ENCODE peak calls at places on chromosomes 11 and 22, in four cellular contexts. One of them, this sample, is unnamed.

GRCh38 chr22:19834599-19834998 is 20.1 kb downstream of the GNB1L start:
- DNase-seq in endothelial cell of umbilical vein: no peak
- DNase-seq in sigmoid colon: no peak
- DNase-seq in left ventricle myocardium inferior: no peak
- DNase-seq in this sample: no peak

GRCh38 chr22:48152154-48152775 is 1389.8 kb downstream of the TBC1D22A start:
- DNase-seq in endothelial cell of umbilical vein: no peak
- DNase-seq in left ventricle myocardium inferior: no peak
- DNase-seq in sigmoid colon: no peak
- DNase-seq in this sample: no peak

GRCh38 chr11:45651156-45651555 is 14.3 kb downstream of the CHST1 start:
- DNase-seq in sigmoid colon: peak; percentile 50
- DNase-seq in left ventricle myocardium inferior: no peak
- DNase-seq in endothelial cell of umbilical vein: no peak
- DNase-seq in this sample: peak; percentile 11

GRCh38 chr22:39297490-39298193 is 21.8 kb downstream of the RPL3 start:
- DNase-seq in endothelial cell of umbilical vein: no peak
- DNase-seq in left ventricle myocardium inferior: no peak
- DNase-seq in sigmoid colon: no peak
- DNase-seq in this sample: no peak

GRCh38 chr11:6483015-6483414 is 1.7 kb downstream of the TIMM10B start:
- DNase-seq in sigmoid colon: no peak
- DNase-seq in left ventricle myocardium inferior: no peak
- DNase-seq in endothelial cell of umbilical vein: no peak
- DNase-seq in this sample: no peak

GRCh38 chr11:9982796-9983579 is 311.0 kb downstream of the SBF2 start:
- DNase-seq in sigmoid colon: no peak
- DNase-seq in endothelial cell of umbilical vein: no peak
- DNase-seq in left ventricle myocardium inferior: no peak
- DNase-seq in this sample: no peak

GRCh38 chr11:69923641-69924307 is 104.6 kb upstream of the FGF3 start:
- DNase-seq in left ventricle myocardium inferior: no peak
- DNase-seq in endothelial cell of umbilical vein: no peak
- DNase-seq in sigmoid colon: peak; percentile 48
- DNase-seq in this sample: peak; percentile 45

GRCh38 chr11:69664901-69665300 is 10.3 kb downstream of the LTO1 start:
- DNase-seq in left ventricle myocardium inferior: no peak
- DNase-seq in endothelial cell of umbilical vein: no peak
- DNase-seq in sigmoid colon: peak; percentile 42
- DNase-seq in this sample: no peak

GRCh38 chr11:27506200-27507182 is at the start of gene LIN7C:
- DNase-seq in left ventricle myocardium inferior: peak; percentile 96
- DNase-seq in sigmoid colon: peak; percentile 98
- DNase-seq in endothelial cell of umbilical vein: peak; percentile 96
- DNase-seq in this sample: peak; percentile 96

DNA sequence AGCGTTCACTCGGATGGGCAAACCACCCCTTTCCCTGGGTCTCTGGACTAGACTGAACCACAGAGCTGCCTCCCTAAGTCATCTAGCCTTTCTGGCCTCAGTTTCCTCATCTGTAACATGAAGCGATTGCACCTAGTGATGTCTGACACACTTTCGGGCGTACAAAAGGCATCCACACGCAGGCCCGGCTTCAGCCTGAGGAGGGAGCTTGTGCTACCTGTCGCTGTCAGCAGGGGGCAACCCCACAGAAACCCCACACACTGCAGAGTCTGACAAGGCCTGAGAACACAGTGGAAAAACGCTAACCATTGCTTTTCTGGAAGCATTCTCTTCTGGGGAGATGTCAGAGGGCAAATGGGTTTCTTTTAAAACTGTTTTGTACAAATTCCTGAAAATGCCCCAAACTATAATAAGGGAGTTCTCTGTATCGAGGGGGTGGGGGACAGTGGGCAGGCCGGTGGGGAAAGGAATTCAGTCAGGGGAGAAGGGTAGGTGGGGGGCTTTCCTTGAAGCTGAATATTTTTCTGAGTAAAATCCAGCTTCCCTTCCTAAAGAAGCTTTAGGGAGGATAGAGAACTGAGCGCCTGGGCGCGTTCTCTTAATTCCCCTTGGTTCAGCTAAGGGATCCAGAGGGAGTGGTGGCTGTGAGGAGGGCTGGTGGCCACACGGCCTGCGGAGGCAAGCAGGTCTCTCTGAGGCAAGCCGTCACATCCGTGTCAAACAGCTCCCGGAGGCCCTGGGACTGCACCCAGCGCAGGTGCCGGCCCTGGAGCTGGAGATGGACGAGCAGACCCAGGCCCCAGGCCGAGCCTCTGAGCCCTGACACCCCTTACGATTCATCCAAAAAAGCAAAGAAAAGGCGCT is 552 bp downstream of the ELF5 start:
- DNase-seq in endothelial cell of umbilical vein: peak; percentile 49
- DNase-seq in left ventricle myocardium inferior: peak; percentile 29
- DNase-seq in sigmoid colon: no peak
- DNase-seq in this sample: peak; percentile 67
- H3K27ac ChIP-seq in endothelial cell of umbilical vein: no peak overlapping the region
- H3K27ac ChIP-seq in left ventricle myocardium inferior: no peak overlapping the region
- H3K27ac ChIP-seq in sigmoid colon: no peak overlapping the region
- H3K27ac ChIP-seq in this sample: no peak overlapping the region

GRCh38 chr11:124751741-124752470 is at the start of gene VSIG2:
- DNase-seq in endothelial cell of umbilical vein: no peak
- DNase-seq in left ventricle myocardium inferior: no peak
- DNase-seq in sigmoid colon: no peak
- DNase-seq in this sample: no peak
- H3K4me1 ChIP-seq in endothelial cell of umbilical vein: peaks cover 76% of the 10 kb centered on the region
- H3K4me1 ChIP-seq in left ventricle myocardium inferior: peaks cover 99% of the 10 kb centered on the region
- H3K4me1 ChIP-seq in sigmoid colon: peaks cover 11% of the 10 kb centered on the region
- H3K4me1 ChIP-seq in this sample: peaks cover 84% of the 10 kb centered on the region

DNA sequence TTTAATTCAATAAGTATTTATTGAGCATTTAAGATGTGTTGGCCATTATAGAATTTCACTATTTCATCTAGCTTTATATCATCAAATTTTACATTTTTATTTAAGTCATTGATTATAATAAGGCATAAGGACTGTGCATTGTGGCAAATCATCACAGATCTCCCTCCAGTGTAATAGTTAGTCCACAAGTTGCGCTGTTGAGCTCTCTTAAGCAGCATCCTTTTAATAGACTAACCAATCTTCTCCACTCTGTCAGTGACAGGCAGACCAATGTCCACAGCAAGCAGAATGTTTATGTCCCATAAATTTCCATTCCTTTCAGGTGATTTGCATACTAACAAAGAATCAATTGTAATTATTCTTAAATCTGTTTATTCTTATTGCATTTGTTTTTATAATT is 595.3 kb upstream of the CCDC90B start:
- DNase-seq in left ventricle myocardium inferior: no peak
- DNase-seq in sigmoid colon: no peak
- DNase-seq in endothelial cell of umbilical vein: no peak
- DNase-seq in this sample: no peak
- TF ChIP-seq CTCF in left ventricle myocardium inferior: no peak
- TF ChIP-seq CTCF in sigmoid colon: no peak
- TF ChIP-seq CTCF in endothelial cell of umbilical vein: no peak
- TF ChIP-seq CTCF in this sample: no peak

DNA sequence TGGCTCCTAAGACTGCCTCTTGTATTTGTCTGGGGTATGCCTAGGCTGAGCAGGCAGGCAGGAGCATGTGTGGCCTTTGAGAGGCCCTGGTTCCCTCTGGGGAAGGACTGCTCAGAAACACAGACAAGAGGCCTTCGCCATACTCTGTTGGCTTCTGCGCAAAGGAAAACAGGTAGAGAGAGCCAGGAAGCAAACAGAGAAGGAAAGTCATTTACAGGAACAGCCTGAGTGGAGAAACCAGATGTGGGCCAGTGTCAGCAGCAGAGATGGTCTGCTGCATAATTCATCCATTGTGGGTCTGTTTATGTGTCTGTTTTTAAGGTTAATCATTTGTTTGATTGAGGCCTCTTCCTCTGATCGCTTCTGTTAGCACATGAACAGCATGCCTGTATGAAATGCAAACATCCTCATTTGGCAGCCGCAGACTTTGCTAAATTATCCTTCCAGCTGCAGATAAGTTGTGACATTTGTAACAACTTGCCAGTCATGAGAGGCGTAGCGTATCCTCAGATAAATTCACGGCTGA is 119.4 kb downstream of the GALNT18 start:
- DNase-seq in endothelial cell of umbilical vein: no peak
- DNase-seq in sigmoid colon: no peak
- DNase-seq in left ventricle myocardium inferior: no peak
- DNase-seq in this sample: no peak
- H3K27ac ChIP-seq in endothelial cell of umbilical vein: no peak overlapping the region
- H3K27ac ChIP-seq in sigmoid colon: peak overlapping the region; percentile 64
- H3K27ac ChIP-seq in left ventricle myocardium inferior: peak overlapping the region; percentile 47
- H3K27ac ChIP-seq in this sample: no peak overlapping the region

GRCh38 chr22:45999379-45999971 is 22.5 kb upstream of the WNT7B start:
- DNase-seq in endothelial cell of umbilical vein: no peak
- DNase-seq in sigmoid colon: peak; percentile 57
- DNase-seq in left ventricle myocardium inferior: peak; percentile 11
- DNase-seq in this sample: peak; percentile 76
- H3K4me1 ChIP-seq in endothelial cell of umbilical vein: peaks cover 31% of the 10 kb centered on the region
- H3K4me1 ChIP-seq in sigmoid colon: peaks cover 53% of the 10 kb centered on the region
- H3K4me1 ChIP-seq in left ventricle myocardium inferior: peaks cover 95% of the 10 kb centered on the region
- H3K4me1 ChIP-seq in this sample: peaks cover 69% of the 10 kb centered on the region

GRCh38 chr22:29994027-29994715 is 86.1 kb upstream of the HORMAD2 start:
- DNase-seq in left ventricle myocardium inferior: no peak
- DNase-seq in sigmoid colon: no peak
- DNase-seq in endothelial cell of umbilical vein: peak; percentile 26
- DNase-seq in this sample: no peak
- TF ChIP-seq CTCF in left ventricle myocardium inferior: no peak
- TF ChIP-seq CTCF in sigmoid colon: no peak
- TF ChIP-seq CTCF in endothelial cell of umbilical vein: no peak
- TF ChIP-seq CTCF in this sample: no peak

DNA sequence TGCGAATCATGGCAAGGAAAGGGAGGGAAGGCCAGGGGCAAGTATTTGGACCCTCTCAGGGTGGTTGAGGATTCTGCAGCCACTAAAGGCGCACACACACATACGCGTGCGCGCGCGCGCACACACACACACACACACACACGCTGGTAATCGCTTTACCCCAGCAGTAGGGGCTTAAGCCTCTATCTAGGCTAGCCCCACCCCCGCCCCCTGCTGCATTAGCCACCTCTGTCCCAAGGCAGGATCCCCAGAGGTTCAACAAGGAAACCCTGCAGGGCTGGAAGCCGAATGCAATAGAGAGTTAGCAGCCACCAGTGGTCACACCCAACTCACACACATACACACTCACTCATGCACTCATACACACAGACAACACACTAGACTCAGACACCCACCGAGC is 28.6 kb upstream of the ELFN2 start:
- DNase-seq in sigmoid colon: no peak
- DNase-seq in endothelial cell of umbilical vein: no peak
- DNase-seq in left ventricle myocardium inferior: no peak
- DNase-seq in this sample: no peak
- H3K27ac ChIP-seq in sigmoid colon: no peak overlapping the region
- H3K27ac ChIP-seq in endothelial cell of umbilical vein: peak overlapping the region; percentile 99
- H3K27ac ChIP-seq in left ventricle myocardium inferior: no peak overlapping the region
- H3K27ac ChIP-seq in this sample: no peak overlapping the region

GRCh38 chr11:2186669-2187266 is 15.2 kb upstream of the TH start:
- DNase-seq in endothelial cell of umbilical vein: peak; percentile 11
- DNase-seq in sigmoid colon: no peak
- DNase-seq in left ventricle myocardium inferior: no peak
- DNase-seq in this sample: no peak
- H3K4me1 ChIP-seq in endothelial cell of umbilical vein: no peaks in the 10 kb centered on the region
- H3K4me1 ChIP-seq in sigmoid colon: no peaks in the 10 kb centered on the region
- H3K4me1 ChIP-seq in left ventricle myocardium inferior: no peaks in the 10 kb centered on the region
- H3K4me1 ChIP-seq in this sample: no peaks in the 10 kb centered on the region

This sample was measured in left lung.